ENCODE peak calls at places on chromosomes 12 and 14, in nine cellular contexts. One of them, this sample, is unnamed.

GRCh38 chr14:61438860-61439765 is 117.7 kb downstream of the PRKCH start:
- DNase-seq in COR-L47: no peak
- DNase-seq in HEK293T: no peak
- DNase-seq in myocyte: peak
- DNase-seq in H9: peak
- DNase-seq in posterior cingulate gyrus: no peak
- DNase-seq in activated T-helper 9 cell treated with anti-CD3 and anti-CD28 coated beads, Interleukin-2, amount 50 U/mL, for 16 hours: no peak
- DNase-seq in HTR-8/SVneo: no peak
- DNase-seq in NCI-H187 treated with DMSO at 0.1 percent for 48 hours: no peak
- DNase-seq in this sample: no peak

GRCh38 chr12:93292731-93293566 is 84.8 kb upstream of the NUDT4 start:
- DNase-seq in COR-L47: no peak
- DNase-seq in HEK293T: no peak
- DNase-seq in myocyte: no peak
- DNase-seq in H9: no peak
- DNase-seq in posterior cingulate gyrus: no peak
- DNase-seq in activated T-helper 9 cell treated with anti-CD3 and anti-CD28 coated beads, Interleukin-2, amount 50 U/mL, for 16 hours: no peak
- DNase-seq in HTR-8/SVneo: no peak
- DNase-seq in NCI-H187 treated with DMSO at 0.1 percent for 48 hours: no peak
- DNase-seq in this sample: no peak

GRCh38 chr12:124835652-124836410 is 27.8 kb downstream of the SCARB1 start:
- DNase-seq in COR-L47: no peak
- DNase-seq in HEK293T: no peak
- DNase-seq in myocyte: no peak
- DNase-seq in H9: no peak
- DNase-seq in posterior cingulate gyrus: no peak
- DNase-seq in activated T-helper 9 cell treated with anti-CD3 and anti-CD28 coated beads, Interleukin-2, amount 50 U/mL, for 16 hours: no peak
- DNase-seq in HTR-8/SVneo: no peak
- DNase-seq in NCI-H187 treated with DMSO at 0.1 percent for 48 hours: no peak
- DNase-seq in this sample: no peak

GRCh38 chr12:101743242-101743641 is 4.0 kb upstream of the SYCP3 start:
- DNase-seq in COR-L47: no peak
- DNase-seq in HEK293T: no peak
- DNase-seq in myocyte: no peak
- DNase-seq in H9: no peak
- DNase-seq in posterior cingulate gyrus: no peak
- DNase-seq in activated T-helper 9 cell treated with anti-CD3 and anti-CD28 coated beads, Interleukin-2, amount 50 U/mL, for 16 hours: no peak
- DNase-seq in HTR-8/SVneo: no peak
- DNase-seq in NCI-H187 treated with DMSO at 0.1 percent for 48 hours: no peak
- DNase-seq in this sample: no peak

GRCh38 chr12:62722971-62723680 is 211.8 kb downstream of the PPM1H start:
- DNase-seq in COR-L47: peak
- DNase-seq in HEK293T: no peak
- DNase-seq in myocyte: no peak
- DNase-seq in H9: no peak
- DNase-seq in posterior cingulate gyrus: no peak
- DNase-seq in activated T-helper 9 cell treated with anti-CD3 and anti-CD28 coated beads, Interleukin-2, amount 50 U/mL, for 16 hours: no peak
- DNase-seq in HTR-8/SVneo: no peak
- DNase-seq in NCI-H187 treated with DMSO at 0.1 percent for 48 hours: no peak
- DNase-seq in this sample: peak

GRCh38 chr12:80939231-80939950 is 1.7 kb upstream of the LIN7A start:
- DNase-seq in COR-L47: no peak
- DNase-seq in HEK293T: no peak
- DNase-seq in myocyte: no peak
- DNase-seq in H9: no peak
- DNase-seq in posterior cingulate gyrus: no peak
- DNase-seq in activated T-helper 9 cell treated with anti-CD3 and anti-CD28 coated beads, Interleukin-2, amount 50 U/mL, for 16 hours: no peak
- DNase-seq in HTR-8/SVneo: no peak
- DNase-seq in NCI-H187 treated with DMSO at 0.1 percent for 48 hours: no peak
- DNase-seq in this sample: no peak

GRCh38 chr12:68106660-68107059 is 52.9 kb downstream of the IFNG start:
- DNase-seq in COR-L47: no peak
- DNase-seq in HEK293T: no peak
- DNase-seq in myocyte: no peak
- DNase-seq in H9: no peak
- DNase-seq in posterior cingulate gyrus: no peak
- DNase-seq in activated T-helper 9 cell treated with anti-CD3 and anti-CD28 coated beads, Interleukin-2, amount 50 U/mL, for 16 hours: no peak
- DNase-seq in HTR-8/SVneo: no peak
- DNase-seq in NCI-H187 treated with DMSO at 0.1 percent for 48 hours: no peak
- DNase-seq in this sample: no peak

GRCh38 chr12:85641796-85642195 is 194.4 kb downstream of the RASSF9 start:
- DNase-seq in COR-L47: no peak
- DNase-seq in HEK293T: no peak
- DNase-seq in myocyte: no peak
- DNase-seq in H9: no peak
- DNase-seq in posterior cingulate gyrus: no peak
- DNase-seq in activated T-helper 9 cell treated with anti-CD3 and anti-CD28 coated beads, Interleukin-2, amount 50 U/mL, for 16 hours: no peak
- DNase-seq in HTR-8/SVneo: no peak
- DNase-seq in NCI-H187 treated with DMSO at 0.1 percent for 48 hours: no peak
- DNase-seq in this sample: no peak

GRCh38 chr12:108241961-108242360 is 97.2 kb downstream of the CMKLR1 start:
- DNase-seq in COR-L47: no peak
- DNase-seq in HEK293T: peak
- DNase-seq in myocyte: no peak
- DNase-seq in H9: no peak
- DNase-seq in posterior cingulate gyrus: no peak
- DNase-seq in activated T-helper 9 cell treated with anti-CD3 and anti-CD28 coated beads, Interleukin-2, amount 50 U/mL, for 16 hours: no peak
- DNase-seq in HTR-8/SVneo: peak
- DNase-seq in NCI-H187 treated with DMSO at 0.1 percent for 48 hours: no peak
- DNase-seq in this sample: no peak

GRCh38 chr14:20386276-20386855 is 26.9 kb downstream of the TEP1 start:
- DNase-seq in COR-L47: no peak
- DNase-seq in HEK293T: no peak
- DNase-seq in myocyte: no peak
- DNase-seq in H9: no peak
- DNase-seq in posterior cingulate gyrus: no peak
- DNase-seq in activated T-helper 9 cell treated with anti-CD3 and anti-CD28 coated beads, Interleukin-2, amount 50 U/mL, for 16 hours: no peak
- DNase-seq in HTR-8/SVneo: no peak
- DNase-seq in NCI-H187 treated with DMSO at 0.1 percent for 48 hours: no peak
- DNase-seq in this sample: no peak

GRCh38 chr14:46344327-46344937 is 307.1 kb downstream of the RPL10L start:
- DNase-seq in COR-L47: no peak
- DNase-seq in HEK293T: peak
- DNase-seq in myocyte: peak
- DNase-seq in H9: peak
- DNase-seq in posterior cingulate gyrus: no peak
- DNase-seq in activated T-helper 9 cell treated with anti-CD3 and anti-CD28 coated beads, Interleukin-2, amount 50 U/mL, for 16 hours: no peak
- DNase-seq in HTR-8/SVneo: peak
- DNase-seq in NCI-H187 treated with DMSO at 0.1 percent for 48 hours: peak
- DNase-seq in this sample: peak

GRCh38 chr12:132546647-132547046 is 56.7 kb downstream of the FBRSL1 start:
- DNase-seq in COR-L47: no peak
- DNase-seq in HEK293T: no peak
- DNase-seq in myocyte: no peak
- DNase-seq in H9: no peak
- DNase-seq in posterior cingulate gyrus: no peak
- DNase-seq in activated T-helper 9 cell treated with anti-CD3 and anti-CD28 coated beads, Interleukin-2, amount 50 U/mL, for 16 hours: no peak
- DNase-seq in HTR-8/SVneo: no peak
- DNase-seq in NCI-H187 treated with DMSO at 0.1 percent for 48 hours: no peak
- DNase-seq in this sample: no peak

GRCh38 chr12:28963554-28963953 is 185.5 kb upstream of the FAR2 start:
- DNase-seq in COR-L47: no peak
- DNase-seq in HEK293T: peak
- DNase-seq in myocyte: no peak
- DNase-seq in H9: no peak
- DNase-seq in posterior cingulate gyrus: no peak
- DNase-seq in activated T-helper 9 cell treated with anti-CD3 and anti-CD28 coated beads, Interleukin-2, amount 50 U/mL, for 16 hours: no peak
- DNase-seq in HTR-8/SVneo: no peak
- DNase-seq in NCI-H187 treated with DMSO at 0.1 percent for 48 hours: no peak
- DNase-seq in this sample: peak

GRCh38 chr12:56836800-56837663 is 73.9 kb downstream of the HSD17B6 start:
- DNase-seq in COR-L47: no peak
- DNase-seq in HEK293T: no peak
- DNase-seq in myocyte: no peak
- DNase-seq in H9: no peak
- DNase-seq in posterior cingulate gyrus: no peak
- DNase-seq in activated T-helper 9 cell treated with anti-CD3 and anti-CD28 coated beads, Interleukin-2, amount 50 U/mL, for 16 hours: no peak
- DNase-seq in HTR-8/SVneo: no peak
- DNase-seq in NCI-H187 treated with DMSO at 0.1 percent for 48 hours: no peak
- DNase-seq in this sample: no peak

GRCh38 chr12:40104461-40105264 is 1.2 kb downstream of the SLC2A13 start:
- DNase-seq in COR-L47: peak
- DNase-seq in HEK293T: peak
- DNase-seq in myocyte: no peak
- DNase-seq in H9: no peak
- DNase-seq in posterior cingulate gyrus: no peak
- DNase-seq in activated T-helper 9 cell treated with anti-CD3 and anti-CD28 coated beads, Interleukin-2, amount 50 U/mL, for 16 hours: no peak
- DNase-seq in HTR-8/SVneo: no peak
- DNase-seq in NCI-H187 treated with DMSO at 0.1 percent for 48 hours: no peak
- DNase-seq in this sample: no peak

GRCh38 chr12:109111775-109112491 is 4.5 kb upstream of the ACACB start:
- DNase-seq in COR-L47: no peak
- DNase-seq in HEK293T: peak
- DNase-seq in myocyte: peak
- DNase-seq in H9: peak
- DNase-seq in posterior cingulate gyrus: peak
- DNase-seq in activated T-helper 9 cell treated with anti-CD3 and anti-CD28 coated beads, Interleukin-2, amount 50 U/mL, for 16 hours: peak
- DNase-seq in HTR-8/SVneo: peak
- DNase-seq in NCI-H187 treated with DMSO at 0.1 percent for 48 hours: no peak
- DNase-seq in this sample: peak

GRCh38 chr12:108630481-108631207 is 3.0 kb downstream of the SELPLG start:
- DNase-seq in COR-L47: no peak
- DNase-seq in HEK293T: no peak
- DNase-seq in myocyte: peak
- DNase-seq in H9: no peak
- DNase-seq in posterior cingulate gyrus: no peak
- DNase-seq in activated T-helper 9 cell treated with anti-CD3 and anti-CD28 coated beads, Interleukin-2, amount 50 U/mL, for 16 hours: no peak
- DNase-seq in HTR-8/SVneo: peak
- DNase-seq in NCI-H187 treated with DMSO at 0.1 percent for 48 hours: no peak
- DNase-seq in this sample: no peak

GRCh38 chr14:93200553-93200952 is 6.3 kb downstream of the GON7 start:
- DNase-seq in COR-L47: no peak
- DNase-seq in HEK293T: no peak
- DNase-seq in myocyte: no peak
- DNase-seq in H9: no peak
- DNase-seq in posterior cingulate gyrus: no peak
- DNase-seq in activated T-helper 9 cell treated with anti-CD3 and anti-CD28 coated beads, Interleukin-2, amount 50 U/mL, for 16 hours: no peak
- DNase-seq in HTR-8/SVneo: no peak
- DNase-seq in NCI-H187 treated with DMSO at 0.1 percent for 48 hours: no peak
- DNase-seq in this sample: no peak

GRCh38 chr14:61837336-61838229 is 75.4 kb downstream of the SNAPC1 start:
- DNase-seq in COR-L47: peak
- DNase-seq in HEK293T: peak
- DNase-seq in myocyte: peak
- DNase-seq in H9: peak
- DNase-seq in posterior cingulate gyrus: peak
- DNase-seq in activated T-helper 9 cell treated with anti-CD3 and anti-CD28 coated beads, Interleukin-2, amount 50 U/mL, for 16 hours: peak
- DNase-seq in HTR-8/SVneo: peak
- DNase-seq in NCI-H187 treated with DMSO at 0.1 percent for 48 hours: peak
- DNase-seq in this sample: peak

GRCh38 chr12:91492648-91493047 is 310.0 kb upstream of the DCN start:
- DNase-seq in COR-L47: no peak
- DNase-seq in HEK293T: no peak
- DNase-seq in myocyte: no peak
- DNase-seq in H9: no peak
- DNase-seq in posterior cingulate gyrus: no peak
- DNase-seq in activated T-helper 9 cell treated with anti-CD3 and anti-CD28 coated beads, Interleukin-2, amount 50 U/mL, for 16 hours: no peak
- DNase-seq in HTR-8/SVneo: no peak
- DNase-seq in NCI-H187 treated with DMSO at 0.1 percent for 48 hours: no peak
- DNase-seq in this sample: no peak

GRCh38 chr14:67359319-67359774 is 257 bp downstream of the ATP6V1D start:
- DNase-seq in COR-L47: no peak
- DNase-seq in HEK293T: peak
- DNase-seq in myocyte: no peak
- DNase-seq in H9: no peak
- DNase-seq in posterior cingulate gyrus: no peak
- DNase-seq in activated T-helper 9 cell treated with anti-CD3 and anti-CD28 coated beads, Interleukin-2, amount 50 U/mL, for 16 hours: no peak
- DNase-seq in HTR-8/SVneo: peak
- DNase-seq in NCI-H187 treated with DMSO at 0.1 percent for 48 hours: no peak
- DNase-seq in this sample: no peak

GRCh38 chr12:31274520-31275300 is 51.2 kb downstream of the SINHCAF start:
- DNase-seq in COR-L47: no peak
- DNase-seq in HEK293T: no peak
- DNase-seq in myocyte: no peak
- DNase-seq in H9: no peak
- DNase-seq in posterior cingulate gyrus: no peak
- DNase-seq in activated T-helper 9 cell treated with anti-CD3 and anti-CD28 coated beads, Interleukin-2, amount 50 U/mL, for 16 hours: no peak
- DNase-seq in HTR-8/SVneo: no peak
- DNase-seq in NCI-H187 treated with DMSO at 0.1 percent for 48 hours: no peak
- DNase-seq in this sample: no peak

GRCh38 chr12:86138770-86139169 is 117.4 kb downstream of the MGAT4C start:
- DNase-seq in COR-L47: no peak
- DNase-seq in HEK293T: no peak
- DNase-seq in myocyte: peak
- DNase-seq in H9: no peak
- DNase-seq in posterior cingulate gyrus: no peak
- DNase-seq in activated T-helper 9 cell treated with anti-CD3 and anti-CD28 coated beads, Interleukin-2, amount 50 U/mL, for 16 hours: no peak
- DNase-seq in HTR-8/SVneo: no peak
- DNase-seq in NCI-H187 treated with DMSO at 0.1 percent for 48 hours: no peak
- DNase-seq in this sample: no peak

GRCh38 chr12:43318002-43318401 is 234.0 kb downstream of the ADAMTS20 start:
- DNase-seq in COR-L47: no peak
- DNase-seq in HEK293T: no peak
- DNase-seq in myocyte: no peak
- DNase-seq in H9: no peak
- DNase-seq in posterior cingulate gyrus: no peak
- DNase-seq in activated T-helper 9 cell treated with anti-CD3 and anti-CD28 coated beads, Interleukin-2, amount 50 U/mL, for 16 hours: no peak
- DNase-seq in HTR-8/SVneo: no peak
- DNase-seq in NCI-H187 treated with DMSO at 0.1 percent for 48 hours: no peak
- DNase-seq in this sample: no peak

GRCh38 chr12:92927055-92927435 is 2.0 kb downstream of the EEA1 start:
- DNase-seq in COR-L47: peak
- DNase-seq in HEK293T: no peak
- DNase-seq in myocyte: peak
- DNase-seq in H9: no peak
- DNase-seq in posterior cingulate gyrus: no peak
- DNase-seq in activated T-helper 9 cell treated with anti-CD3 and anti-CD28 coated beads, Interleukin-2, amount 50 U/mL, for 16 hours: peak
- DNase-seq in HTR-8/SVneo: no peak
- DNase-seq in NCI-H187 treated with DMSO at 0.1 percent for 48 hours: no peak
- DNase-seq in this sample: no peak

GRCh38 chr12:63410197-63410596 is 258.1 kb downstream of the DPY19L2 start:
- DNase-seq in COR-L47: no peak
- DNase-seq in HEK293T: no peak
- DNase-seq in myocyte: no peak
- DNase-seq in H9: no peak
- DNase-seq in posterior cingulate gyrus: no peak
- DNase-seq in activated T-helper 9 cell treated with anti-CD3 and anti-CD28 coated beads, Interleukin-2, amount 50 U/mL, for 16 hours: no peak
- DNase-seq in HTR-8/SVneo: no peak
- DNase-seq in NCI-H187 treated with DMSO at 0.1 percent for 48 hours: no peak
- DNase-seq in this sample: no peak

GRCh38 chr14:34094384-34094783 is 143.5 kb upstream of the EGLN3 start:
- DNase-seq in COR-L47: no peak
- DNase-seq in HEK293T: no peak
- DNase-seq in myocyte: no peak
- DNase-seq in H9: no peak
- DNase-seq in posterior cingulate gyrus: no peak
- DNase-seq in activated T-helper 9 cell treated with anti-CD3 and anti-CD28 coated beads, Interleukin-2, amount 50 U/mL, for 16 hours: no peak
- DNase-seq in HTR-8/SVneo: no peak
- DNase-seq in NCI-H187 treated with DMSO at 0.1 percent for 48 hours: no peak
- DNase-seq in this sample: no peak

GRCh38 chr12:124387510-124387855 is 92.6 kb downstream of the RFLNA start:
- DNase-seq in COR-L47: no peak
- DNase-seq in HEK293T: no peak
- DNase-seq in myocyte: peak
- DNase-seq in H9: no peak
- DNase-seq in posterior cingulate gyrus: no peak
- DNase-seq in activated T-helper 9 cell treated with anti-CD3 and anti-CD28 coated beads, Interleukin-2, amount 50 U/mL, for 16 hours: no peak
- DNase-seq in HTR-8/SVneo: no peak
- DNase-seq in NCI-H187 treated with DMSO at 0.1 percent for 48 hours: no peak
- DNase-seq in this sample: no peak

GRCh38 chr12:76558684-76559276 is 791 bp downstream of the OSBPL8 start:
- DNase-seq in COR-L47: peak
- DNase-seq in HEK293T: peak
- DNase-seq in myocyte: peak
- DNase-seq in H9: peak
- DNase-seq in posterior cingulate gyrus: peak
- DNase-seq in activated T-helper 9 cell treated with anti-CD3 and anti-CD28 coated beads, Interleukin-2, amount 50 U/mL, for 16 hours: peak
- DNase-seq in HTR-8/SVneo: peak
- DNase-seq in NCI-H187 treated with DMSO at 0.1 percent for 48 hours: peak
- DNase-seq in this sample: peak

GRCh38 chr14:54572316-54572715 is 5.4 kb downstream of the SAMD4A start:
- DNase-seq in COR-L47: peak
- DNase-seq in HEK293T: peak
- DNase-seq in myocyte: peak
- DNase-seq in H9: peak
- DNase-seq in posterior cingulate gyrus: no peak
- DNase-seq in activated T-helper 9 cell treated with anti-CD3 and anti-CD28 coated beads, Interleukin-2, amount 50 U/mL, for 16 hours: no peak
- DNase-seq in HTR-8/SVneo: no peak
- DNase-seq in NCI-H187 treated with DMSO at 0.1 percent for 48 hours: no peak
- DNase-seq in this sample: peak

GRCh38 chr14:35196571-35196970 is 74.2 kb downstream of the PRORP start:
- DNase-seq in COR-L47: no peak
- DNase-seq in HEK293T: no peak
- DNase-seq in myocyte: no peak
- DNase-seq in H9: no peak
- DNase-seq in posterior cingulate gyrus: no peak
- DNase-seq in activated T-helper 9 cell treated with anti-CD3 and anti-CD28 coated beads, Interleukin-2, amount 50 U/mL, for 16 hours: no peak
- DNase-seq in HTR-8/SVneo: no peak
- DNase-seq in NCI-H187 treated with DMSO at 0.1 percent for 48 hours: no peak
- DNase-seq in this sample: no peak